ENCODE peak calls at places on chromosomes 7 and 10, in six cellular contexts. Y is brain microvascular endothelial cell, K is type B pancreatic cell, F is lower lobe of right lung, E is tibial artery, M is RWPE1. P is an unnamed sample.

GRCh38 chr7:44973610-44974401 is 5.0 kb downstream of the MYO1G start:
- DNase-seq in F (no peak), M (no peak), K (no peak), E (no peak), Y (peak), P (no peak)

GRCh38 chr7:25350074-25350473 is 121.8 kb upstream of the NPVF start:
- DNase-seq in E (no peak), K (no peak), M (no peak), Y (no peak), F (no peak), P (no peak)

GRCh38 chr7:80967536-80968297 is 48.9 kb upstream of the SEMA3C start:
- DNase-seq in E (no peak), K (no peak), M (no peak), Y (no peak), F (no peak), P (no peak)

GRCh38 chr10:106285199-106285598 is 879.3 kb downstream of the SORCS1 start:
- DNase-seq in F (no peak), M (no peak), Y (peak), K (no peak), E (no peak), P (no peak)

GRCh38 chr10:35639651-35640311 is 2.3 kb downstream of the FZD8 start:
- DNase-seq in M (no peak), K (no peak), Y (peak), F (peak), E (peak), P (no peak)

GRCh38 chr10:32941357-32941756 is 16.7 kb downstream of the ITGB1 start:
- DNase-seq in Y (no peak), M (no peak), K (no peak), E (no peak), F (no peak), P (no peak)

GRCh38 chr10:117004627-117005453 is at the start of gene SHTN1:
- DNase-seq in K (peak), Y (peak), E (peak), M (peak), F (peak), P (peak)

GRCh38 chr10:34854147-34854601 is 39.1 kb upstream of the PARD3 start:
- DNase-seq in Y (peak), M (no peak), K (no peak), E (no peak), F (no peak), P (no peak)

GRCh38 chr10:53314856-53315255 is 542.3 kb upstream of the MBL2 start:
- DNase-seq in Y (peak), M (peak), F (no peak), K (no peak), E (no peak), P (no peak)

GRCh38 chr7:13639416-13639815 is 350.1 kb downstream of the ETV1 start:
- DNase-seq in E (no peak), Y (no peak), M (no peak), K (no peak), F (no peak), P (no peak)

GRCh38 chr7:101558742-101559325 is 70.3 kb downstream of the MYL10 start:
- DNase-seq in Y (no peak), F (no peak), K (no peak), M (no peak), E (no peak), P (no peak)
- TF ChIP-seq CTCF in Y (peak), F (no peak), K (no peak), M (no peak), E (no peak), P (no peak)

DNA sequence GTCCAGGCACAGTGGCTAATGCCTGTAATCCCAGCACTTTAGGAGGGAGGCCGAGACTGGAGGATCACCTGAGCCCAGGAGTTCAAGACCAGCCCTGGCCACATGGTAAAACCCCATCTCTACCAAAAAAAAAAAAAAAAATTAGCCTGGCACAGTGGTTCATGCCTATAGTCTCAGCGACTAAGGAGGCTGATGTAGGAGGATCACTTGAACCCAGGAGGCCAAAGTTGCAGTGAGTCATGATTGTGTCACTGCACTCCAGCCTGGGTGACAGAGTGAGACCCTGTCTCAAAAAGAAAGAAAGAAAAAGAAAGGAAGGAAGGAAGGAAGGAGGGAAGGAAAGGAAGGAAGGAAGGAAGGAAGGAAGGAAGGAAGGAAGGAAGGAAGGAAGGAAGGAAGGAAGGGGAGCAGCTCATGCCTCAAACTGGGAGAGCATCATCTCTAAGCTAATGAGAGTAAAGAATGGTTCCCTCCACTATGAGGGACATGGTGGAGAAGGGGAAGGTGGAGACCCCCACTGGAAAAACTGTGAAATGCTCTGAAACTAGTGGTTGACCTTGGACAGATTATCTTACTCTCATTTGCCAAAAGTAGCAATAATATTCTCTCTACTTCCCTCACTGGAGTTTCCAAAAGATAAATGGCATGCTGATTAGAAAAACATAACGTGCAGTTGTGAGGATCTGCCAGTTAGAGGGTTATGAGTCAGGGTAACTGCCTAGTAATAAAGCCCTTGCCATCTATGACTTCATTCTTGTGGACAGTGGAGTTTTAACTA is 16.8 kb downstream of the GIMAP5 start:
- DNase-seq in K (no peak), E (no peak), F (no peak), Y (no peak), M (no peak), P (no peak)
- TF ChIP-seq CTCF in K (peak), E (no peak), F (peak), Y (no peak), M (no peak), P (peak)

DNA sequence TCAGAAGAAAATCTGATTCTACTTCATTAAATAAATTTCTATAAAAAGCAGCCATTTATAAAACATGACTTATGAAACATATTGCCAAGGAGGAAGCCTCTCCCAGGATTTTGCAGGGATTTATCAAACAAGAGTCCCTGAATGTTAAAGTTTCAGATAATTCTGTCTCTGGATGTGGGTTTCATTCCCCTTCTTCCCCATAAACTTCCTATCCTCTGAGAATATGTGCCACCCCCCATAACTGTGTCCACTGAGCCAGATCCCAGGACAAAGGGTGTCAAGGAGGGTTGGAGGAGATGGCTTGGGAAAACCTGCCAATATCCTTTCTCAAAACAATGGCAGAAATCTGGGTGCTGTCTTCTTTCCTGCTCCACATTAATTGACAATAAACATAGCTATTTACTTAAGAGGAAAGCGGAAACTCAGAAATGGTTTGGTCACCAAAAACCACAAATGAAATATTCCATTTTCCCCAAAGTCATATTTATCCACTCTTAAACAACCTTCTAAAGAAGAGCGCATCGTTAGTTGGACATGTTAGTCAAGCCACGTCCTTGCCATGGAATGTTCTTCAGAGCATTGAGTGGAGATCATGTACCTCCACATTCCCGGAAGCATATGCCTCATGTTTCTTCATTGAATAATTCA is 54.3 kb upstream of the AKR1E2 start:
- DNase-seq in Y (peak), K (no peak), E (no peak), M (no peak), F (no peak), P (no peak)
- TF ChIP-seq CTCF in Y (no peak), K (no peak), E (no peak), M (peak), F (no peak), P (no peak)

DNA sequence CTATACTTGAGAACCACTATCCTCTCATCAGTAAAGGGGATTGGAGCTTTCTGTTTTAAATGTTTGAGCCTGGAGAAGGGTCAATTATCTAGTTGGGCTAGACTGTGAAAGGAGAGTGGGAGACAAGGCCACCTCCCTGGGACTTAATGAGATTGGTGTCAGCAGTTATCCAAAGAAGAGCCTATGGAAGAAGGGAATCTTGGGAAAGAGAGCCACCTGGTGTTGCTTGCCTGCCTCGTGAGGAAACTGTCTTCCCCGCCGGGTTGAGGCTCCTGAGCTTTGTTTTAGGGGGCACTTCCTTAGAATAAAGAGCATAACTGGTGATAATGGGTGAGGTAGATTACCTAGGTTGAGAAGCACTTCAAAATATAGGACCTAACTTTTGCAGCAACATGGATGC is 32.0 kb upstream of the ABCB4 start:
- DNase-seq in E (no peak), M (no peak), Y (no peak), K (no peak), F (no peak), P (no peak)
- TF ChIP-seq CTCF in E (no peak), M (no peak), Y (peak), K (peak), F (no peak), P (no peak)

GRCh38 chr7:52525772-52526341 is 509.6 kb upstream of the POM121L12 start:
- DNase-seq in Y (no peak), K (no peak), F (no peak), M (no peak), E (no peak), P (no peak)
- TF ChIP-seq CTCF in Y (no peak), K (no peak), F (no peak), M (no peak), E (no peak), P (no peak)

GRCh38 chr7:142438235-142438922 is 180.5 kb upstream of the PRSS58 start:
- DNase-seq in E (no peak), Y (peak), M (no peak), F (no peak), K (no peak), P (no peak)
- TF ChIP-seq CTCF in E (no peak), Y (peak), M (no peak), F (peak), K (peak), P (peak)

P was measured in osteocyte.